ENCODE peak calls at places on chromosome 7, in six cellular contexts. X is fibroblast of the conjunctiva; Y is activated T-cell treated with anti-CD3 and anti-CD28 coated beads, Interleukin-2, amount 50 U/mL, for 48 hours; O is iris pigment epithelial cell; L is neural progenitor cell; Z is NCI-H1105 treated with DMSO at 0.1 percent for 48 hours. C is an unnamed sample.

GRCh38 chr7:95933618-95934017 is 161.3 kb downstream of the DYNC1I1 start:
- DNase-seq in X (no peak), Y (no peak), O (no peak), L (no peak), Z (peak), C (no peak)

GRCh38 chr7:19749658-19750057 is 23.8 kb downstream of the TMEM196 start:
- DNase-seq in X (no peak), Y (no peak), O (peak), L (no peak), Z (no peak), C (no peak)

GRCh38 chr7:50791921-50792341 is 9.2 kb upstream of the GRB10 start:
- DNase-seq in X (peak), Y (no peak), O (peak), L (peak), Z (no peak), C (no peak)

GRCh38 chr7:1667566-1668485 is 2.3 kb upstream of the ELFN1 start:
- DNase-seq in X (no peak), Y (no peak), O (no peak), L (peak), Z (peak), C (peak)

GRCh38 chr7:44218418-44219201 is 17.8 kb downstream of the YKT6 start:
- DNase-seq in X (no peak), Y (no peak), O (no peak), L (peak), Z (no peak), C (peak)

GRCh38 chr7:131197920-131198610 is 129.6 kb upstream of the MKLN1 start:
- DNase-seq in X (no peak), Y (no peak), O (peak), L (no peak), Z (no peak), C (no peak)

GRCh38 chr7:108247646-108248045 is 117.5 kb upstream of the LAMB4 start:
- DNase-seq in X (no peak), Y (no peak), O (no peak), L (no peak), Z (no peak), C (no peak)

GRCh38 chr7:105277341-105277740 is 111.4 kb downstream of the SRPK2 start:
- DNase-seq in X (no peak), Y (no peak), O (peak), L (no peak), Z (no peak), C (no peak)

C was measured in H9.